ENCODE peak calls at places on chromosomes 7 and 10, in four cellular contexts. P is NCI-H82; C is stimulated activated CD8-positive, alpha-beta memory T cell treated with anti-CD3 and anti-CD28 coated beads, Interleukin-15, amount 100 ng/mL, for 1 hour; R is retina. F is an unnamed sample.

GRCh38 chr7:15607541-15608210 is 45.9 kb upstream of the AGMO start:
- DNase-seq in R (no peak), C (no peak), P (no peak), F (no peak)

GRCh38 chr7:65931685-65932084 is 50.3 kb downstream of the GUSB start:
- DNase-seq in R (no peak), P (no peak), C (no peak), F (no peak)

GRCh38 chr10:22795546-22795945 is 81.2 kb upstream of the PIP4K2A start:
- DNase-seq in P (no peak), C (no peak), R (no peak), F (no peak)

GRCh38 chr10:14971867-14972448 is 12.8 kb downstream of the MEIG1 start:
- DNase-seq in R (peak; percentile 53), C (no peak), P (peak; percentile 48), F (no peak)

GRCh38 chr7:36692444-36692843 is 31.9 kb downstream of the AOAH start:
- DNase-seq in C (no peak), P (no peak), R (no peak), F (no peak)

GRCh38 chr7:39463252-39463651 is 103.0 kb upstream of the YAE1 start:
- DNase-seq in C (no peak), R (no peak), P (no peak), F (no peak)

GRCh38 chr10:55203319-55203718 is 402.3 kb upstream of the PCDH15 start:
- DNase-seq in C (no peak), P (no peak), R (no peak), F (no peak)

GRCh38 chr7:18402488-18403183 is 92.9 kb upstream of the HDAC9 start:
- DNase-seq in C (no peak), R (no peak), P (no peak), F (peak; percentile 62)

GRCh38 chr10:93859049-93859655 is 34.6 kb upstream of the SLC35G1 start:
- DNase-seq in P (peak; percentile 5), R (peak; percentile 21), C (no peak), F (peak; percentile 4)

GRCh38 chr7:35849158-35849831 is 48.4 kb downstream of the SEPTIN7 start:
- DNase-seq in P (no peak), R (peak; percentile 5), C (no peak), F (no peak)

GRCh38 chr7:117872565-117873055 is 631 bp downstream of the CTTNBP2 start:
- DNase-seq in P (no peak), C (no peak), R (peak; percentile 86), F (no peak)

GRCh38 chr10:63521389-63522128 is at the start of gene REEP3:
- DNase-seq in R (peak; percentile 91), P (peak; percentile 76), C (peak; percentile 12), F (peak; percentile 47)

GRCh38 chr7:6886198-6886597 is 60.1 kb upstream of the CCZ1B start:
- DNase-seq in R (no peak), C (no peak), P (no peak), F (no peak)

GRCh38 chr7:36707465-36707864 is 16.8 kb downstream of the AOAH start:
- DNase-seq in C (no peak), P (no peak), R (no peak), F (no peak)

GRCh38 chr7:157423886-157424565 is 87.2 kb downstream of the DNAJB6 start:
- DNase-seq in C (no peak), R (no peak), P (no peak), F (no peak)

GRCh38 chr10:101284171-101285092 is 55.2 kb upstream of the LBX1 start:
- DNase-seq in C (no peak), R (peak; percentile 74), P (peak; percentile 83), F (no peak)

GRCh38 chr10:73827346-73828089 is 16.1 kb upstream of the NDST2 start:
- DNase-seq in P (no peak), C (no peak), R (no peak), F (no peak)

GRCh38 chr10:73576178-73576889 is 14.8 kb downstream of the USP54 start:
- DNase-seq in R (no peak), C (no peak), P (no peak), F (peak; percentile 71)

GRCh38 chr10:19713800-19714525 is 102.3 kb upstream of the PLXDC2 start:
- DNase-seq in C (no peak), R (no peak), P (peak; percentile 6), F (no peak)